ENCODE peak calls at places on chromosomes 2 and 18, in nine cellular contexts. M is right lobe of liver, L is neural progenitor cell, P is gastrocnemius medialis, K is brain microvascular endothelial cell, H is cardiac muscle cell, J is H1, D is body of pancreas, C is transverse colon. A is an unnamed sample. For H3K27me3 and H3K36me3, the result is how much of the 10 kb centered on the place peaks cover.

GRCh38 chr2:175414872-175415487 is 233.5 kb upstream of the ATP5MC3 start:
- DNase-seq in M (peak), L (peak), P (peak), K (peak), H (peak), J (peak), D (peak), C (peak), A (peak)

GRCh38 chr2:83686863-83687262 is 772.2 kb downstream of the SUCLG1 start:
- DNase-seq in M (no peak), L (no peak), P (no peak), K (no peak), H (no peak), J (no peak), D (no peak), C (no peak), A (peak)

GRCh38 chr2:23599691-23600090 is 214.7 kb downstream of the KLHL29 start:
- DNase-seq in M (no peak), L (no peak), P (no peak), K (no peak), H (no peak), J (no peak), D (no peak), C (no peak), A (no peak)

GRCh38 chr18:56307771-56308170 is 330.6 kb downstream of the TXNL1 start:
- DNase-seq in M (no peak), L (no peak), P (no peak), K (no peak), H (no peak), J (no peak), D (no peak), C (no peak), A (no peak)

GRCh38 chr2:14256890-14257289 is 375.6 kb upstream of the LRATD1 start:
- DNase-seq in M (no peak), L (peak), P (no peak), K (peak), H (no peak), J (no peak), D (no peak), C (no peak), A (peak)

GRCh38 chr2:33412920-33413319 is 63.5 kb upstream of the RASGRP3 start:
- DNase-seq in M (no peak), L (peak), P (no peak), K (peak), H (peak), J (no peak), D (no peak), C (no peak), A (peak)

GRCh38 chr18:22694954-22695353 is 238.2 kb upstream of the RBBP8 start:
- DNase-seq in M (no peak), L (no peak), P (no peak), K (peak), H (no peak), J (peak), D (peak), C (no peak), A (peak)

GRCh38 chr2:239738159-239738558 is 287.0 kb downstream of the NDUFA10 start:
- DNase-seq in M (no peak), L (no peak), P (no peak), K (no peak), H (no peak), J (no peak), D (no peak), C (no peak), A (no peak)

GRCh38 chr2:172701250-172701649 is 34.4 kb upstream of the RAPGEF4 start:
- DNase-seq in M (no peak), L (no peak), P (no peak), K (peak), H (no peak), J (no peak), D (no peak), C (no peak), A (peak)

GRCh38 chr18:46051731-46052461 is 20.2 kb downstream of the PSTPIP2 start:
- DNase-seq in M (peak), L (no peak), P (peak), K (peak), H (no peak), J (no peak), D (peak), C (no peak), A (peak)

GRCh38 chr18:74242451-74243096 is 49.2 kb downstream of the CYB5A start:
- DNase-seq in M (peak), L (no peak), P (no peak), K (no peak), H (peak), J (no peak), D (peak), C (no peak), A (no peak)

GRCh38 chr2:211174631-211175030 is 618.2 kb downstream of the CPS1 start:
- DNase-seq in M (no peak), L (no peak), P (no peak), K (no peak), H (no peak), J (no peak), D (no peak), C (no peak), A (no peak)

GRCh38 chr2:231364961-231365810 is 30.3 kb upstream of the B3GNT7 start:
- DNase-seq in M (no peak), L (no peak), P (no peak), K (peak), H (no peak), J (no peak), D (no peak), C (peak), A (peak)

GRCh38 chr2:226898121-226898520 is 62.3 kb downstream of the RHBDD1 start:
- DNase-seq in M (no peak), L (no peak), P (no peak), K (no peak), H (no peak), J (no peak), D (no peak), C (no peak), A (no peak)

GRCh38 chr2:236371010-236371409 is 106.8 kb upstream of the ASB18 start:
- DNase-seq in M (no peak), L (no peak), P (no peak), K (no peak), H (no peak), J (no peak), D (no peak), C (no peak), A (no peak)

GRCh38 chr2:232276084-232276738 is 102.3 kb upstream of the ALPP start:
- DNase-seq in M (no peak), L (no peak), P (no peak), K (no peak), H (no peak), J (no peak), D (no peak), C (peak), A (peak)

GRCh38 chr2:232502901-232503791 is 15.5 kb upstream of the ECEL1 start:
- DNase-seq in M (peak), L (peak), P (no peak), K (peak), H (peak), J (no peak), D (peak), C (peak), A (no peak)

GRCh38 chr18:32801236-32801635 is 28.4 kb upstream of the KLHL14 start:
- DNase-seq in M (no peak), L (peak), P (no peak), K (no peak), H (no peak), J (no peak), D (no peak), C (no peak), A (no peak)

GRCh38 chr2:168328421-168328820 is 81.0 kb upstream of the STK39 start:
- DNase-seq in M (no peak), L (no peak), P (no peak), K (no peak), H (no peak), J (no peak), D (no peak), C (no peak), A (no peak)

GRCh38 chr18:21703241-21703820 is 1.2 kb downstream of the ABHD3 start:
- DNase-seq in M (no peak), L (no peak), P (no peak), K (no peak), H (no peak), J (no peak), D (peak), C (peak), A (peak)

GRCh38 chr18:48922203-48922800 is 28.5 kb downstream of the SMAD7 start:
- DNase-seq in M (no peak), L (peak), P (no peak), K (no peak), H (no peak), J (no peak), D (no peak), C (no peak), A (no peak)

GRCh38 chr2:230589025-230589424 is 123.6 kb upstream of the CAB39 start:
- DNase-seq in M (no peak), L (no peak), P (no peak), K (no peak), H (no peak), J (no peak), D (no peak), C (no peak), A (no peak)

GRCh38 chr2:35790292-35790691 is 565.3 kb upstream of the CRIM1 start:
- DNase-seq in M (no peak), L (no peak), P (no peak), K (no peak), H (no peak), J (no peak), D (no peak), C (no peak), A (peak)

DNA sequence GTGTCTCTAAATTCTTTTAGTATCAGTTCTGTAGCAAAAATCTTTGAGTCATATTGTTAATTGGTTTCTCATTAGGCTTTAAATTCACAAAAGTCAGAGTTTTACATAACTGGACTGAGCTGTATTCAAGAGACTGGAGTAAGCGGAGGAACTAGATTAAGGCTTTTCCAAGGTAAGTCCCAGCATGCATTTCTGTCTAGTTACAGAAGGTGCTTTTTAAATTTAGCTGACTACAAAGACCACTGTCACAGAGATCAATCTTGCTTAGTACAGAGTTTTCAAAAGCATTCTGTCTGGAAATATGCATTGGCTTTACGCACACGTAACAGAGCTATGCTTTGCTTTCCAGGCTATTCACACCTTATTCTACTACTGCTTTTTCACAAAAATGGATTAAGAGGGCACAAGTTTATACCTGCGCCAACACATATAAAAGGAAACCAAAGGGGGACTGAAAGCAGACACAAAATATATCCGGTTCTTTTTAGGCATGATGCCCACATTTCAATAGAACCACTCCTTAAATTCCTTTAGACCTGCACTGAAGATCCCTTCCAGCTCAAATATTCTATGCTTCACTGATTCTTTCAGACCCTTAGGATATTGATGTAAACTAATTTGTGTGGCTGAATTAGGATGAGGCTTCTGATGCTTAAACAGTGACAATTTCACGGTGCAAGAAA is 560.7 kb upstream of the CRIM1 start:
- DNase-seq in M (no peak), L (no peak), P (no peak), K (no peak), H (no peak), J (no peak), D (no peak), C (no peak), A (peak)
- H3K4me3 ChIP-seq in M (no peak), L (no peak), P (no peak), K (no peak), H (no peak), J (no peak), D (no peak), C (no peak), A (no peak)

DNA sequence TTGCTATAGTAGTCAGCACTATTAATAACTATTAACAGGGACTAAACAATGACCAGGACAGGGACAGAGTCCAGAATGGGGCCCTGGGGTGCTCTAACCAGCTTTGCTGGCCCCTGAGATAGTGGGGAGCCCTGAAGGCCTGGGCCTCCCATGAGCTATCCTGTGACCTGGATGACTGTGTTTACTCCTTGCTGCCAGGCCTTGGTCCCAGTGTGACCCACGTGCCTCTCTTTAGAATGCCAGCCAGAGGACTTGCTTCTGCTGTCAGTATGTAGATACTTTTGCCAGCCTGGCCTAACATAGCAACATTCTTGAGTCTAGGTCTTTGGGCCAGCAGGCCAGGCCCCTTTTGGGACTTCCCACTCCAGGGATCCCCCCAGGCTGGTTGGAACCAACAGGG is 11.4 kb downstream of the CDK5R2 start:
- DNase-seq in M (no peak), L (no peak), P (no peak), K (no peak), H (no peak), J (no peak), D (no peak), C (no peak), A (no peak)
- H3K27me3 ChIP-seq in M (under half), L (half or more), P (under half), K (under half), H (half or more), J (under half), D (under half), C (half or more), A (under half)

GRCh38 chr18:79343567-79344207 is 52.0 kb upstream of the NFATC1 start:
- DNase-seq in M (no peak), L (no peak), P (no peak), K (no peak), H (no peak), J (no peak), D (no peak), C (peak), A (peak)
- H3K36me3 ChIP-seq in M (under half), L (under half), P (under half), K (under half), H (under half), J (under half), D (under half), C (under half), A (under half)

DNA sequence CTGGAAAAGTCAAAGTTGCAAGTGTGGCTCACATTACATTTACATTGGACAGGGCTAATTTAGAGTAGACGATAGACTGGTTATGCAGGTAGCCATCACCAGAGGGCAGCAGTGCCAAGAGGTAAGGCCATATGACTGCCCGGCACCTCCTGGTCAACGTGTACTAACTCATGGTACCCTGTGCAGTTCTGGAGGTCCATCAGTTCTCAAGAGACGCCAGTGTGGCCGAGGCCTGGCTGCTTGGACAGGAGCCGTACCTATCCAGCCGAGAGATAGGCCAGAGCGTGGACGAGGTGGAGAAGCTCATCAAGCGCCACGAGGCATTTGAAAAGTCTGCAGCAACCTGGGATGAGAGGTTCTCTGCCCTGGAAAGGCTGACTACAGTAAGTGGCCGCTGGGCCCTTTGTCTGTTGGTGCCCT is 65.8 kb upstream of the EML6 start:
- DNase-seq in M (peak), L (peak), P (peak), K (peak), H (peak), J (no peak), D (peak), C (peak), A (peak)
- H3K4me3 ChIP-seq in M (no peak), L (no peak), P (no peak), K (no peak), H (no peak), J (no peak), D (no peak), C (no peak), A (no peak)

GRCh38 chr2:42830922-42831574 is 38.7 kb upstream of the HAAO start:
- DNase-seq in M (no peak), L (no peak), P (no peak), K (no peak), H (no peak), J (no peak), D (no peak), C (no peak), A (no peak)

GRCh38 chr2:42832289-42832634 is 39.9 kb upstream of the HAAO start:
- DNase-seq in M (no peak), L (no peak), P (no peak), K (no peak), H (no peak), J (no peak), D (no peak), C (no peak), A (no peak)

GRCh38 chr2:42838133-42838532 is 45.8 kb upstream of the HAAO start:
- DNase-seq in M (no peak), L (no peak), P (no peak), K (no peak), H (no peak), J (no peak), D (no peak), C (no peak), A (no peak)

GRCh38 chr2:42835577-42836371 is 43.4 kb upstream of the HAAO start:
- DNase-seq in M (no peak), L (no peak), P (peak), K (peak), H (no peak), J (no peak), D (peak), C (peak), A (peak)

GRCh38 chr2:42834161-42834560 is 41.8 kb upstream of the HAAO start:
- DNase-seq in M (no peak), L (no peak), P (no peak), K (no peak), H (no peak), J (no peak), D (no peak), C (no peak), A (no peak)
- H3K27me3 ChIP-seq in M (under half), L (under half), P (under half), K (under half), H (under half), J (under half), D (under half), C (under half), A (under half)

GRCh38 chr2:88580088-88580487 is 47.2 kb downstream of the EIF2AK3 start:
- DNase-seq in M (no peak), L (no peak), P (no peak), K (no peak), H (no peak), J (no peak), D (no peak), C (no peak), A (no peak)
- H3K36me3 ChIP-seq in M (half or more), L (under half), P (under half), K (under half), H (under half), J (under half), D (under half), C (under half), A (under half)

GRCh38 chr2:72862239-72862988 is 24.8 kb upstream of the SPR start:
- DNase-seq in M (peak), L (peak), P (peak), K (peak), H (peak), J (peak), D (peak), C (peak), A (peak)

GRCh38 chr2:72864500-72864899 is 22.7 kb upstream of the SPR start:
- DNase-seq in M (no peak), L (no peak), P (no peak), K (peak), H (no peak), J (no peak), D (no peak), C (no peak), A (peak)

GRCh38 chr2:72859831-72860262 is 27.4 kb upstream of the SPR start:
- DNase-seq in M (peak), L (peak), P (peak), K (peak), H (peak), J (no peak), D (peak), C (peak), A (peak)

GRCh38 chr2:72863046-72863445 is 24.2 kb upstream of the SPR start:
- DNase-seq in M (no peak), L (peak), P (no peak), K (no peak), H (no peak), J (no peak), D (no peak), C (no peak), A (no peak)
- H3K4me3 ChIP-seq in M (no peak), L (peak), P (no peak), K (no peak), H (no peak), J (peak), D (no peak), C (no peak), A (no peak)

GRCh38 chr2:218036371-218036770 is 32.7 kb upstream of the RUFY4 start:
- DNase-seq in M (no peak), L (no peak), P (no peak), K (no peak), H (no peak), J (no peak), D (no peak), C (no peak), A (no peak)

GRCh38 chr2:218033208-218033589 is 30.4 kb upstream of the TNS1 start:
- DNase-seq in M (no peak), L (peak), P (no peak), K (no peak), H (no peak), J (no peak), D (no peak), C (no peak), A (no peak)

GRCh38 chr2:218032336-218033171 is 29.8 kb upstream of the TNS1 start:
- DNase-seq in M (no peak), L (peak), P (no peak), K (no peak), H (no peak), J (no peak), D (no peak), C (no peak), A (no peak)

GRCh38 chr2:218033590-218034496 is 31.0 kb upstream of the TNS1 start:
- DNase-seq in M (no peak), L (peak), P (no peak), K (no peak), H (peak), J (no peak), D (no peak), C (no peak), A (no peak)

GRCh38 chr2:218035463-218036100 is 32.8 kb upstream of the TNS1 start:
- DNase-seq in M (no peak), L (no peak), P (no peak), K (no peak), H (no peak), J (no peak), D (no peak), C (no peak), A (no peak)
- H3K27me3 ChIP-seq in M (under half), L (half or more), P (under half), K (under half), H (half or more), J (under half), D (under half), C (under half), A (under half)

DNA sequence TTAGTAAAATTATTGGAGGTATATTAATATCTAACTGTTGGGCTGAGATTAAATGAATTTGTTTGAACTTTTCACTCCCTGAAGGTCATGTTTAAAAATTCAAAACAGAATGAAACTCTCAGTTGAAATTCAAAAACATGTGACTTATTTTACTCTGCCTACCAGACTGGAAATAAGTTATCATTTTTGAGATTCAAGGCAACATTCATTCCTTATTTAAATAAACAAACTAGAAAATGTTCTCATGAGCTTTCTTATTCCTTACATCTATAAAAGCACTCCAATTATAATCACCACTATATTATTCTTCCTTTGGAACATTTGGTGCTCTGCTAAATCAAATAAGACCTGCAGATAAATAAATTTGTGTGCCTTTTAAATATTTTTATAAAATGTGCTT is 217.8 kb downstream of the CDH2 start:
- DNase-seq in M (no peak), L (no peak), P (no peak), K (no peak), H (no peak), J (no peak), D (no peak), C (no peak), A (no peak)
- H3K36me3 ChIP-seq in M (under half), L (under half), P (under half), K (under half), H (half or more), J (under half), D (under half), C (under half), A (under half)